ENCODE peak calls at places on chromosome 11, in eight cellular contexts. L is spleen; R is NCI-H1417; T is tibial artery; H is HFFc6; A is B cell; K is activated naive CD8-positive, alpha-beta T cell treated with anti-CD3 and anti-CD28 coated beads, Interleukin-2, amount 50 U/mL, for 24 hours; C is Right ventricle myocardium superior. I is an unnamed sample.

GRCh38 chr11:35318977-35319925 is 100.1 kb downstream of the SLC1A2 start:
- DNase-seq in A (no peak), H (peak), K (no peak), T (no peak), C (no peak), R (no peak), L (no peak), I (no peak)

GRCh38 chr11:10413268-10413667 is 41.8 kb upstream of the AMPD3 start:
- DNase-seq in L (peak), T (no peak), H (peak), A (peak), R (peak), K (peak), C (no peak), I (peak)

GRCh38 chr11:129703846-129704245 is 111.8 kb upstream of the TMEM45B start:
- DNase-seq in C (no peak), R (no peak), A (no peak), L (no peak), T (peak), K (no peak), H (no peak), I (no peak)

GRCh38 chr11:95563173-95563572 is 226.4 kb downstream of the FAM76B start:
- DNase-seq in K (no peak), R (no peak), L (no peak), C (no peak), A (no peak), H (no peak), T (no peak), I (no peak)

GRCh38 chr11:94641167-94641761 is 74.1 kb downstream of the PIWIL4 start:
- DNase-seq in R (no peak), A (no peak), K (no peak), H (no peak), C (peak), L (no peak), T (no peak), I (no peak)

GRCh38 chr11:100878474-100878873 is 191.4 kb downstream of the ARHGAP42 start:
- DNase-seq in K (no peak), T (no peak), R (no peak), L (no peak), A (no peak), H (no peak), C (no peak), I (no peak)

GRCh38 chr11:69563306-69563705 is 77.7 kb upstream of the CCND1 start:
- DNase-seq in H (no peak), K (no peak), C (no peak), R (no peak), A (no peak), L (no peak), T (no peak), I (no peak)

GRCh38 chr11:45812581-45813548 is 7.9 kb downstream of the SLC35C1 start:
- DNase-seq in K (no peak), C (no peak), A (no peak), R (no peak), H (no peak), T (no peak), L (no peak), I (no peak)

GRCh38 chr11:132050081-132050480 is 679.7 kb downstream of the NTM start:
- DNase-seq in C (no peak), A (no peak), L (no peak), T (no peak), H (no peak), K (no peak), R (no peak), I (no peak)

GRCh38 chr11:126920833-126921232 is 79.7 kb downstream of the KIRREL3 start:
- DNase-seq in K (no peak), A (no peak), R (no peak), C (no peak), T (no peak), H (no peak), L (no peak), I (peak)

GRCh38 chr11:83648610-83649467 is 362.7 kb upstream of the CCDC90B start:
- DNase-seq in T (no peak), A (no peak), K (no peak), C (no peak), R (no peak), L (no peak), H (no peak), I (no peak)

GRCh38 chr11:121426476-121427454 is 25.3 kb upstream of the SORL1 start:
- DNase-seq in L (peak), A (peak), K (peak), T (no peak), H (no peak), C (peak), R (no peak), I (no peak)

GRCh38 chr11:38460429-38460828 is 1862.4 kb upstream of the RAG2 start:
- DNase-seq in H (no peak), T (no peak), A (no peak), K (no peak), L (no peak), C (no peak), R (no peak), I (no peak)

GRCh38 chr11:113404859-113405430 is 17.4 kb downstream of the ANKK1 start:
- DNase-seq in R (no peak), C (no peak), K (no peak), T (no peak), L (no peak), H (no peak), A (no peak), I (no peak)

GRCh38 chr11:63682045-63682915 is 980 bp downstream of the RTN3 start:
- DNase-seq in H (no peak), T (peak), L (no peak), K (peak), C (peak), R (peak), A (no peak), I (peak)

GRCh38 chr11:124415356-124415923 is 9.2 kb downstream of the OR8B4 start:
- DNase-seq in K (no peak), L (no peak), R (peak), A (no peak), H (peak), C (no peak), T (no peak), I (peak)

GRCh38 chr11:494761-495536 is 12.1 kb downstream of the RNH1 start:
- DNase-seq in R (no peak), K (no peak), T (no peak), A (no peak), L (no peak), C (no peak), H (no peak), I (no peak)

GRCh38 chr11:3837793-3838192 is 3.0 kb downstream of the RHOG start:
- DNase-seq in K (no peak), C (peak), H (no peak), T (peak), R (no peak), A (no peak), L (peak), I (no peak)